ENCODE peak calls at places on chromosomes 6 and 20, in seven cellular contexts. P is SW 1271; U is activated naive CD8-positive, alpha-beta T cell treated with anti-CD3 and anti-CD28 coated beads, Interleukin-2, amount 50 U/mL, for 24 hours; H is lung microvascular endothelial cell; X is head of caudate nucleus; I is Kasumi-1; D is pancreas. V is an unnamed sample.

GRCh38 chr6:37175332-37176267 is 5.6 kb downstream of the PIM1 start:
- DNase-seq in P (no peak), U (no peak), I (no peak), H (no peak), D (no peak), X (no peak), V (no peak)

GRCh38 chr6:56685994-56686393 is 43.3 kb upstream of the DST start:
- DNase-seq in I (no peak), P (no peak), D (no peak), X (no peak), U (no peak), H (no peak), V (no peak)

GRCh38 chr20:9068896-9069663 is at the start of gene PLCB4:
- DNase-seq in H (peak; percentile 59), P (no peak), D (peak; percentile 64), X (peak; percentile 17), I (no peak), U (no peak), V (no peak)

GRCh38 chr6:18388942-18389341 is 1.8 kb downstream of the RNF144B start:
- DNase-seq in I (no peak), D (no peak), H (peak; percentile 40), X (no peak), U (no peak), P (no peak), V (no peak)

GRCh38 chr6:5471637-5472430 is 210.5 kb downstream of the FARS2 start:
- DNase-seq in I (no peak), D (no peak), X (peak; percentile 60), P (no peak), H (no peak), U (no peak), V (no peak)

GRCh38 chr6:65896140-65896539 is 189.1 kb upstream of the EYS start:
- DNase-seq in D (peak; percentile 20), P (no peak), X (no peak), I (no peak), U (no peak), H (no peak), V (no peak)

GRCh38 chr6:149454405-149454848 is 30.4 kb downstream of the ZC3H12D start:
- DNase-seq in X (peak; percentile 83), P (no peak), U (no peak), D (peak; percentile 98), H (peak; percentile 33), I (peak; percentile 51), V (no peak)

GRCh38 chr6:82045965-82046756 is 201.4 kb downstream of the IBTK start:
- DNase-seq in X (no peak), I (no peak), D (no peak), H (no peak), U (no peak), P (no peak), V (no peak)

GRCh38 chr6:163759542-163759941 is 345.0 kb downstream of the QKI start:
- DNase-seq in I (no peak), H (no peak), P (no peak), X (no peak), D (no peak), U (no peak), V (no peak)

GRCh38 chr6:30061766-30062458 is 847 bp downstream of the POLR1H start:
- DNase-seq in X (no peak), P (no peak), I (peak; percentile 62), U (no peak), D (no peak), H (peak; percentile 32), V (no peak)

GRCh38 chr20:15220009-15220656 is 882.7 kb upstream of the FLRT3 start:
- DNase-seq in P (no peak), H (peak; percentile 41), U (no peak), I (no peak), D (no peak), X (no peak), V (no peak)

GRCh38 chr20:825710-826421 is 7.6 kb upstream of the FAM110A start:
- DNase-seq in P (no peak), H (no peak), I (peak; percentile 18), U (no peak), X (no peak), D (no peak), V (no peak)

GRCh38 chr6:52409499-52409898 is 10.6 kb upstream of the EFHC1 start:
- DNase-seq in U (no peak), H (no peak), X (no peak), P (no peak), I (no peak), D (no peak), V (no peak)

GRCh38 chr20:52624270-52624669 is 347.9 kb upstream of the TSHZ2 start:
- DNase-seq in D (no peak), H (no peak), P (no peak), U (no peak), I (no peak), X (no peak), V (no peak)

GRCh38 chr20:62457098-62457497 is 18.7 kb downstream of the GATA5 start:
- DNase-seq in P (no peak), H (no peak), D (no peak), I (no peak), U (no peak), X (no peak), V (no peak)

GRCh38 chr20:62928246-62928939 is 2.1 kb upstream of the DIDO1 start:
- DNase-seq in I (no peak), P (no peak), D (no peak), H (no peak), U (no peak), X (no peak), V (no peak)

GRCh38 chr6:111614833-111615582 is 9.3 kb upstream of the TRAF3IP2 start:
- DNase-seq in I (no peak), U (no peak), P (no peak), X (peak; percentile 14), D (no peak), H (peak; percentile 97), V (peak; percentile 35)

GRCh38 chr6:169659820-169660610 is 41.8 kb downstream of the WDR27 start:
- DNase-seq in H (no peak), P (no peak), D (peak; percentile 43), U (no peak), I (no peak), X (no peak), V (no peak)

GRCh38 chr20:48697845-48698491 is 129.8 kb downstream of the PREX1 start:
- DNase-seq in H (peak; percentile 46), D (peak; percentile 95), U (no peak), X (peak; percentile 53), P (no peak), I (no peak), V (peak; percentile 95)

GRCh38 chr6:33428219-33428890 is 8.5 kb downstream of the SYNGAP1 start:
- DNase-seq in I (peak; percentile 69), U (peak; percentile 45), D (peak; percentile 76), P (no peak), H (peak; percentile 66), X (no peak), V (no peak)

GRCh38 chr6:2127484-2127911 is 117.9 kb downstream of the GMDS start:
- DNase-seq in D (no peak), I (no peak), U (peak; percentile 75), P (no peak), H (peak; percentile 97), X (no peak), V (no peak)

GRCh38 chr20:44034451-44034850 is 119.8 kb downstream of the TOX2 start:
- DNase-seq in P (no peak), X (no peak), U (no peak), I (no peak), D (no peak), H (no peak), V (no peak)

GRCh38 chr20:20184149-20184548 is 131.8 kb downstream of the CFAP61 start:
- DNase-seq in H (no peak), P (no peak), X (no peak), D (no peak), I (no peak), U (peak; percentile 31), V (no peak)